ENCODE peak calls at places on chromosomes 4 and X, in four cellular contexts. B is neuronal stem cell, Z is IMR-90, W is H9. S is an unnamed sample. For H3K4me1, the result is how much of the 10 kb centered on the place peaks cover.

GRCh38 chr4:47110670-47111069 is 79.3 kb downstream of the GABRB1 start:
- DNase-seq in B (no peak), Z (no peak), W (no peak), S (no peak)

GRCh38 chr4:151012836-151013235 is 2.2 kb downstream of the LRBA start:
- DNase-seq in B (no peak), Z (no peak), W (no peak), S (no peak)

GRCh38 chrX:121308276-121308805 is 260.9 kb downstream of the GLUD2 start:
- DNase-seq in B (no peak), Z (no peak), W (peak), S (no peak)

GRCh38 chrX:39726810-39727209 is 370.9 kb downstream of the BCOR start:
- DNase-seq in B (no peak), Z (peak), W (no peak), S (peak)

GRCh38 chr4:89657931-89658700 is 178.8 kb downstream of the SNCA start:
- DNase-seq in B (no peak), Z (peak), W (no peak), S (peak)

GRCh38 chr4:33751050-33751449 is 2493.3 kb downstream of the ARAP2 start:
- DNase-seq in B (no peak), Z (no peak), W (no peak), S (no peak)

GRCh38 chr4:143405197-143405730 is 68.6 kb downstream of the GAB1 start:
- DNase-seq in B (no peak), Z (no peak), W (no peak), S (peak)

GRCh38 chrX:13755254-13755653 is 20.7 kb downstream of the OFD1 start:
- DNase-seq in B (no peak), Z (no peak), W (no peak), S (no peak)

GRCh38 chr4:108592674-108592986 is 27.7 kb upstream of the RPL34 start:
- DNase-seq in B (no peak), Z (no peak), W (no peak), S (peak)

GRCh38 chr4:174627473-174627872 is 105.2 kb upstream of the HPGD start:
- DNase-seq in B (no peak), Z (no peak), W (no peak), S (no peak)

GRCh38 chr4:101393256-101393655 is 45.9 kb upstream of the PPP3CA start:
- DNase-seq in B (no peak), Z (peak), W (no peak), S (no peak)

GRCh38 chrX:153667281-153667831 is 6.3 kb downstream of the PNCK start:
- DNase-seq in B (no peak), Z (no peak), W (no peak), S (no peak)

GRCh38 chrX:2474280-2474962 is 26.4 kb downstream of the DHRSX start:
- DNase-seq in B (no peak), Z (no peak), W (peak), S (no peak)

GRCh38 chrX:30301977-30302376 is 7.2 kb downstream of the NR0B1 start:
- DNase-seq in B (peak), Z (peak), W (no peak), S (no peak)

GRCh38 chr4:153765836-153766235 is 6.0 kb upstream of the RNF175 start:
- DNase-seq in B (no peak), Z (no peak), W (no peak), S (no peak)

GRCh38 chr4:17103231-17103630 is 204.8 kb upstream of the LDB2 start:
- DNase-seq in B (no peak), Z (peak), W (no peak), S (peak)

DNA sequence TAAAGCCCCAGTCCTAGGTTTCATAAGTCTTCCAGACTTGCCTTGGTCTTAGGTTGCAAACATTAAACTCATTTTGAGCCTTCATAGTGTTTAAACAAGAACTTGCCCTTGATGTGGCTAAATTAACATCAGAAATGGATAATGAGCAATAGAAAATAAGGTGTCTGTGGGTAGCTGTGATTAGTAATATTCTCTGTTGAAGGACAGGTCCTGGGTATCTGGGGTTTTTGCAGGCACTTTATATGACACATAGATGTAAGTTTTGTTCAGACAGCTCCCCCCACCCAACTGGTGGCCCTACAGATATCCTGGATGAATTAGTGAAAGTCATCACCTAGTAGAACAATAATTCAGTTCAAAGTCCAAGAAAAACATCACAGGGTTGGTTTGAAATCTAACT is 272.5 kb downstream of the PTTG2 start:
- DNase-seq in B (no peak), Z (no peak), W (no peak), S (no peak)
- H3K4me1 ChIP-seq in B (under half), Z (under half), W (under half), S (under half)

GRCh38 chr4:156607198-156607498 is 364.5 kb downstream of the PDGFC start:
- DNase-seq in B (no peak), Z (no peak), W (no peak), S (no peak)

GRCh38 chr4:156609421-156609820 is 362.2 kb downstream of the PDGFC start:
- DNase-seq in B (no peak), Z (no peak), W (no peak), S (no peak)

GRCh38 chr4:156608651-156609050 is 362.9 kb downstream of the PDGFC start:
- DNase-seq in B (no peak), Z (no peak), W (no peak), S (no peak)

DNA sequence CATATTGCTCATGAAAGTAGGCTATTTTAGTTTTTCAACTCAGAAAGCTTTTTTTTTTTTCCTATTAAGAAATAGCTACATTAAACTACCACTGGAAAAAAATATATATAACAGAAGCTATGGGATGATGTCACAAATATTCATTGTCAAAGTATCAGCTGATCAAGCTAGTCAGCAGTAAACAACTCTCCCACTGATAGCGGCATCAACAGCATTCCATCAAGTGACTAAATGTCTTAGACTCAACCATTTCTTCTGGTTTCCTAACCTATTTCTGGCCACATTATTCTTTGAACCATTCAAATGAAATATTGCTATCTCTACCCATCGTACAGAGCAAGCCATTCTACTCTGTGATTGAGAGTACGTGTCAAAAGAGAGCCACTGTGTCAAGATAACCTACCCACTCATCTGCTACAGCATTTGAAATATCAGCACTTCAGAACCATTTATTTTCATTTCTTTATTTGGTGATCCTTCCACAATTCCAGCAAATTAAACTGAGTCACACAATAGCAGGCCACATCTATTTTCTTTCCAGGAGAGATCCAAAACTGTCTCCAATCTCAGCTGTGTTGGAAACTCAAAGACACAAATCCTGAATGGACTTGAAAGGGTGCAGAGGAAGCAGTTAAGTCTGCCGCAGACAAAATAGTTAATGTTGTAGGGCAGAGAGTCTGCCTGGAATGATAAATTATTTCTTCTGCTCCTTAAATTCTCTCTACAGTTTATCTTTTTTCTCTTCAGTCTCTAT is 365.0 kb downstream of the PDGFC start:
- DNase-seq in B (no peak), Z (peak), W (no peak), S (peak)
- H3K18ac ChIP-seq in B (no peak), Z (peak), W (no peak), S (no peak)

DNA sequence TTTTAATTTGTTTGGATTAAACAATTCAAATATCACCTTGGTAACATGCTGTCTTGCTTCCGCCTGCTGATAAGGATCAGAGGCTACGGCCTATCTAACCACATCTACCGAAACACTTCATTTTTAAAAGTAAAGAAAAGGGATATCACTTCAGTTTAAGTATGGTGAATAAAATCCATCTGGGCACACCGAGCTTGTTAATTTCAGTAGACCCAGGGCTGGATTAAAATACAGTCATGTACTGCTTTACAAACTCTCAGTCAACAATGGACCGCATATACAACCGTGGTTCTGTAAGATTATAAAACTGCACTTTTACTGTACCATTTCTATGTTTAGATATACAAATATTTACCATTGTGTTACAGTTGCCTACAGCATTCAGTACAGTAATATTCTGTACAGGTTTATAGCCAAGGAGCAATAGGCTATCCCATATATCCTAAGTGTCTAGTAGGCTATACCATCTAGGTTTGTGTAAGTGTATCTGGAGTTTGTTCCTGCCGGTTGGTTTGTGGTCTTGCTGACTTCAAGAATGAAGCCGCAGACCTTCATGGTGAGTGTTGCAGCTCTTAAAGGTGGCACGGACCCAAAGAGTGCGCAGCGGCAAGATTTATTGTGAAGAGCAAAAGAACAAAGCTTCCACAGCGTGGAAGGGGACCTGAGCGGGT is 40.0 kb downstream of the SEPTIN11 start:
- DNase-seq in B (no peak), Z (no peak), W (no peak), S (no peak)
- H3K4me1 ChIP-seq in B (under half), Z (under half), W (under half), S (under half)

GRCh38 chr4:2041234-2042130 is 17.6 kb upstream of the NAT8L start:
- DNase-seq in B (peak), Z (peak), W (peak), S (peak)
- H3K18ac ChIP-seq in B (peak), Z (no peak), W (no peak), S (no peak)